ENCODE peak calls at places on chromosomes 13 and 19, in seven cellular contexts. O is GM12878, H is K562, U is HCT116, Y is H1, T is HepG2, W is SK-N-SH. A is an unnamed sample. For H3K9me3, the result is how much of the 10 kb centered on the place peaks cover.

GRCh38 chr19:13748169-13748884 is 16.0 kb upstream of the MRI1 start:
- DNase-seq in H (peak), O (no peak), T (no peak), Y (no peak), U (no peak), W (peak), A (no peak)

GRCh38 chr13:49395416-49396277 is 48.2 kb downstream of the CAB39L start:
- DNase-seq in O (no peak), W (no peak), T (no peak), Y (no peak), H (no peak), U (no peak), A (no peak)

GRCh38 chr13:49214917-49215376 is 5.2 kb upstream of the MLNR start:
- DNase-seq in W (no peak), Y (no peak), O (no peak), H (no peak), T (peak), U (peak), A (no peak)

GRCh38 chr13:39051157-39051556 is 12.9 kb downstream of the NHLRC3 start:
- DNase-seq in H (no peak), T (peak), Y (no peak), O (no peak), U (peak), W (peak), A (no peak)

GRCh38 chr19:35262101-35262761 is 6.5 kb upstream of the USF2 start:
- DNase-seq in H (no peak), Y (no peak), O (no peak), U (no peak), W (no peak), T (no peak), A (no peak)

GRCh38 chr13:29472317-29472961 is 123.0 kb downstream of the SLC7A1 start:
- DNase-seq in T (peak), H (peak), O (no peak), U (peak), W (peak), Y (no peak), A (peak)

GRCh38 chr13:108573455-108573854 is 56.0 kb upstream of the MYO16 start:
- DNase-seq in O (no peak), W (no peak), U (no peak), T (no peak), H (peak), Y (no peak), A (no peak)

GRCh38 chr13:66952507-66952906 is 277.6 kb downstream of the PCDH9 start:
- DNase-seq in H (no peak), Y (no peak), U (no peak), O (no peak), T (no peak), W (no peak), A (no peak)

GRCh38 chr13:95403349-95404140 is 102.3 kb upstream of the ABCC4 start:
- DNase-seq in T (no peak), W (no peak), H (no peak), Y (peak), O (no peak), U (no peak), A (no peak)

GRCh38 chr19:6393982-6394412 is 1.0 kb upstream of the GTF2F1 start:
- DNase-seq in U (no peak), O (peak), Y (no peak), W (no peak), T (no peak), H (no peak), A (no peak)

GRCh38 chr19:32349724-32350475 is 4.5 kb downstream of the ZNF507 start:
- DNase-seq in Y (no peak), H (no peak), U (no peak), T (no peak), O (no peak), W (no peak), A (no peak)

GRCh38 chr19:15404097-15404779 is 14.6 kb downstream of the AKAP8L start:
- DNase-seq in O (no peak), U (no peak), Y (no peak), H (no peak), T (no peak), W (no peak), A (no peak)

GRCh38 chr19:40219721-40220276 is 1.6 kb upstream of the TTC9B start:
- DNase-seq in H (no peak), T (no peak), W (no peak), U (peak), O (no peak), Y (no peak), A (peak)

GRCh38 chr13:43587376-43587775 is 199.4 kb downstream of the ENOX1 start:
- DNase-seq in H (no peak), T (no peak), U (no peak), Y (no peak), W (no peak), O (no peak), A (no peak)

GRCh38 chr19:3671680-3672574 is 28.3 kb downstream of the PIP5K1C start:
- DNase-seq in T (no peak), Y (no peak), H (peak), O (no peak), U (no peak), W (no peak), A (no peak)

GRCh38 chr13:101917475-101917810 is 465.0 kb downstream of the ITGBL1 start:
- DNase-seq in O (no peak), W (peak), Y (no peak), T (no peak), U (no peak), H (no peak), A (no peak)

GRCh38 chr19:44847144-44848035 is 1.3 kb downstream of the NECTIN2 start:
- DNase-seq in Y (no peak), W (peak), H (peak), T (peak), O (no peak), U (peak), A (no peak)

GRCh38 chr19:23528376-23528775 is 133.1 kb upstream of the ZNF91 start:
- DNase-seq in W (no peak), Y (no peak), U (no peak), O (no peak), T (no peak), H (no peak), A (no peak)

GRCh38 chr19:23531976-23532375 is 136.7 kb upstream of the ZNF91 start:
- DNase-seq in O (no peak), W (no peak), H (no peak), Y (no peak), T (no peak), U (no peak), A (no peak)

GRCh38 chr19:23527797-23528196 is 132.5 kb upstream of the ZNF91 start:
- DNase-seq in T (no peak), U (no peak), O (peak), Y (no peak), W (no peak), H (no peak), A (no peak)

GRCh38 chr19:23526302-23526701 is 131.0 kb upstream of the ZNF91 start:
- DNase-seq in O (no peak), H (no peak), U (no peak), T (no peak), W (no peak), Y (no peak), A (no peak)

GRCh38 chr19:23531231-23531790 is 136.0 kb upstream of the ZNF91 start:
- DNase-seq in Y (no peak), H (no peak), U (no peak), T (no peak), W (no peak), O (no peak), A (no peak)
- H3K9me3 ChIP-seq in Y (half or more), H (under half), U (under half), T (half or more), W (under half), O (under half), A (under half)

GRCh38 chr19:58002384-58003152 is at the start of gene ZNF606:
- DNase-seq in W (peak), U (no peak), T (peak), Y (no peak), O (peak), H (peak), A (no peak)

GRCh38 chr19:58001895-58002369 is 688 bp downstream of the ZNF606 start:
- DNase-seq in U (no peak), T (peak), H (no peak), W (peak), Y (no peak), O (no peak), A (no peak)

GRCh38 chr19:58003153-58003828 is 671 bp upstream of the ZNF606 start:
- DNase-seq in U (no peak), O (no peak), Y (no peak), T (no peak), W (no peak), H (no peak), A (no peak)

DNA sequence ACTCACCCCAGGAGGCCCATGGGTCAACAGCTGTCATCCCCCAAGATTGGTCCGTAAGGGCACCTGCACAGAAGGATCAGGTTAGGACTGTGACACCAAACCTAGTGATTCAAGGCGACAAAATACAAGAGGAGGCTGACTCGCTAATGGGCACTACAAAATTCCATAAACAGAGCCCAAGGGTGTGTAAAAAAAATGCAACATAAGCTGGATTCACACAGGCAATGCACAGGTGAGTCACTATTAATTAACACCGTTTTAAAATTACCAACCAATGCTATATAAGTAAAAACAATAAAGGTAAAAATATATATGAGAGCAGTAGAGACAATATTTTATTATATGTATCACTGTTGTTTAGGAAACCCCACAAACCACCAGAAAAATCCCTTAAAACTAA is 1.9 kb downstream of the ZNF606 start:
- DNase-seq in W (no peak), T (no peak), O (no peak), H (no peak), Y (no peak), U (no peak), A (no peak)
- TF ChIP-seq SIN3A in W (no peak), T (no peak), O (no peak), H (no peak), Y (no peak), U (no peak), A (no peak)

GRCh38 chr19:49490287-49491029 is 3.0 kb downstream of the RPL13A start:
- DNase-seq in H (no peak), O (no peak), T (no peak), W (no peak), U (no peak), Y (no peak), A (no peak)
- H3K4me3 ChIP-seq in H (peak), O (peak), T (no peak), W (no peak), U (peak), Y (no peak), A (peak)

GRCh38 chr19:56423985-56424353 is 19.8 kb downstream of the ZNF583 start:
- DNase-seq in U (no peak), Y (no peak), T (no peak), O (no peak), H (no peak), W (no peak), A (no peak)
- H3K9me3 ChIP-seq in U (under half), Y (half or more), T (half or more), O (under half), H (under half), W (half or more), A (half or more)

GRCh38 chr13:27043013-27043412 is 128.6 kb downstream of the USP12 start:
- DNase-seq in Y (peak), W (peak), O (no peak), T (peak), U (peak), H (no peak), A (peak)
- TF ChIP-seq SIN3A in Y (no peak), W (peak), O (no peak), T (no peak), U (peak), H (no peak), A (no peak)

A was measured in Panc1.